ENCODE peak calls at places on chromosomes 6 and 20, in seven cellular contexts. One of them, this sample, is unnamed.

GRCh38 chr20:10619427-10619826 is 54.4 kb downstream of the JAG1 start:
- DNase-seq in HTR-8/SVneo: peak
- DNase-seq in HFFc6: peak
- DNase-seq in anterior cingulate cortex: no peak
- DNase-seq in neuronal stem cell: no peak
- DNase-seq in activated CD8-positive, alpha-beta memory T cell treated with anti-CD3 and anti-CD28 coated beads for 4 hours: no peak
- DNase-seq in activated gamma-delta T cell treated with Interleukin-2 at 50 U/mL for 16 hours: no peak
- DNase-seq in this sample: peak

GRCh38 chr6:28474441-28475219 is 31.3 kb upstream of the ZSCAN23 start:
- DNase-seq in activated gamma-delta T cell treated with Interleukin-2 at 50 U/mL for 16 hours: no peak
- DNase-seq in HTR-8/SVneo: peak
- DNase-seq in activated CD8-positive, alpha-beta memory T cell treated with anti-CD3 and anti-CD28 coated beads for 4 hours: no peak
- DNase-seq in HFFc6: peak
- DNase-seq in neuronal stem cell: peak
- DNase-seq in anterior cingulate cortex: no peak
- DNase-seq in this sample: peak

GRCh38 chr20:62776692-62777527 is 19.4 kb upstream of the MRGBP start:
- DNase-seq in HTR-8/SVneo: peak
- DNase-seq in activated CD8-positive, alpha-beta memory T cell treated with anti-CD3 and anti-CD28 coated beads for 4 hours: peak
- DNase-seq in neuronal stem cell: no peak
- DNase-seq in HFFc6: no peak
- DNase-seq in activated gamma-delta T cell treated with Interleukin-2 at 50 U/mL for 16 hours: peak
- DNase-seq in anterior cingulate cortex: no peak
- DNase-seq in this sample: no peak

GRCh38 chr6:75220365-75220764 is 14.5 kb upstream of the COL12A1 start:
- DNase-seq in HFFc6: no peak
- DNase-seq in activated CD8-positive, alpha-beta memory T cell treated with anti-CD3 and anti-CD28 coated beads for 4 hours: no peak
- DNase-seq in neuronal stem cell: no peak
- DNase-seq in HTR-8/SVneo: no peak
- DNase-seq in activated gamma-delta T cell treated with Interleukin-2 at 50 U/mL for 16 hours: no peak
- DNase-seq in anterior cingulate cortex: no peak
- DNase-seq in this sample: no peak

GRCh38 chr6:1552296-1552761 is 57.4 kb upstream of the FOXC1 start:
- DNase-seq in HFFc6: peak
- DNase-seq in activated gamma-delta T cell treated with Interleukin-2 at 50 U/mL for 16 hours: no peak
- DNase-seq in neuronal stem cell: no peak
- DNase-seq in activated CD8-positive, alpha-beta memory T cell treated with anti-CD3 and anti-CD28 coated beads for 4 hours: no peak
- DNase-seq in HTR-8/SVneo: peak
- DNase-seq in anterior cingulate cortex: no peak
- DNase-seq in this sample: peak

GRCh38 chr20:56974499-56975250 is 291.8 kb downstream of the BMP7 start:
- DNase-seq in activated gamma-delta T cell treated with Interleukin-2 at 50 U/mL for 16 hours: no peak
- DNase-seq in neuronal stem cell: peak
- DNase-seq in HTR-8/SVneo: peak
- DNase-seq in activated CD8-positive, alpha-beta memory T cell treated with anti-CD3 and anti-CD28 coated beads for 4 hours: no peak
- DNase-seq in HFFc6: peak
- DNase-seq in anterior cingulate cortex: peak
- DNase-seq in this sample: peak

GRCh38 chr6:137282253-137282652 is 63.1 kb upstream of the IFNGR1 start:
- DNase-seq in HFFc6: no peak
- DNase-seq in neuronal stem cell: no peak
- DNase-seq in activated CD8-positive, alpha-beta memory T cell treated with anti-CD3 and anti-CD28 coated beads for 4 hours: no peak
- DNase-seq in HTR-8/SVneo: no peak
- DNase-seq in anterior cingulate cortex: no peak
- DNase-seq in activated gamma-delta T cell treated with Interleukin-2 at 50 U/mL for 16 hours: no peak
- DNase-seq in this sample: no peak

GRCh38 chr6:153129873-153130514 is 1.1 kb downstream of the RGS17 start:
- DNase-seq in HFFc6: no peak
- DNase-seq in neuronal stem cell: peak
- DNase-seq in activated CD8-positive, alpha-beta memory T cell treated with anti-CD3 and anti-CD28 coated beads for 4 hours: no peak
- DNase-seq in activated gamma-delta T cell treated with Interleukin-2 at 50 U/mL for 16 hours: no peak
- DNase-seq in anterior cingulate cortex: no peak
- DNase-seq in HTR-8/SVneo: peak
- DNase-seq in this sample: peak

GRCh38 chr6:17027441-17027840 is 74.4 kb upstream of the STMND1 start:
- DNase-seq in neuronal stem cell: no peak
- DNase-seq in HFFc6: no peak
- DNase-seq in anterior cingulate cortex: no peak
- DNase-seq in activated gamma-delta T cell treated with Interleukin-2 at 50 U/mL for 16 hours: no peak
- DNase-seq in HTR-8/SVneo: no peak
- DNase-seq in activated CD8-positive, alpha-beta memory T cell treated with anti-CD3 and anti-CD28 coated beads for 4 hours: no peak
- DNase-seq in this sample: no peak

GRCh38 chr20:45372646-45373352 is 5.3 kb downstream of the TP53TG5 start:
- DNase-seq in activated gamma-delta T cell treated with Interleukin-2 at 50 U/mL for 16 hours: no peak
- DNase-seq in HFFc6: no peak
- DNase-seq in anterior cingulate cortex: peak
- DNase-seq in activated CD8-positive, alpha-beta memory T cell treated with anti-CD3 and anti-CD28 coated beads for 4 hours: no peak
- DNase-seq in HTR-8/SVneo: no peak
- DNase-seq in neuronal stem cell: no peak
- DNase-seq in this sample: no peak

GRCh38 chr6:30684386-30685156 is 1.9 kb downstream of the PPP1R18 start:
- DNase-seq in anterior cingulate cortex: no peak
- DNase-seq in neuronal stem cell: no peak
- DNase-seq in HFFc6: no peak
- DNase-seq in HTR-8/SVneo: no peak
- DNase-seq in activated CD8-positive, alpha-beta memory T cell treated with anti-CD3 and anti-CD28 coated beads for 4 hours: peak
- DNase-seq in activated gamma-delta T cell treated with Interleukin-2 at 50 U/mL for 16 hours: peak
- DNase-seq in this sample: no peak

GRCh38 chr6:80382796-80383195 is 276.3 kb downstream of the BCKDHB start:
- DNase-seq in activated CD8-positive, alpha-beta memory T cell treated with anti-CD3 and anti-CD28 coated beads for 4 hours: no peak
- DNase-seq in HTR-8/SVneo: no peak
- DNase-seq in neuronal stem cell: no peak
- DNase-seq in anterior cingulate cortex: no peak
- DNase-seq in activated gamma-delta T cell treated with Interleukin-2 at 50 U/mL for 16 hours: no peak
- DNase-seq in HFFc6: no peak
- DNase-seq in this sample: peak

GRCh38 chr6:56513631-56514030 is 129.1 kb downstream of the DST start:
- DNase-seq in activated CD8-positive, alpha-beta memory T cell treated with anti-CD3 and anti-CD28 coated beads for 4 hours: no peak
- DNase-seq in activated gamma-delta T cell treated with Interleukin-2 at 50 U/mL for 16 hours: no peak
- DNase-seq in anterior cingulate cortex: no peak
- DNase-seq in HFFc6: peak
- DNase-seq in neuronal stem cell: no peak
- DNase-seq in HTR-8/SVneo: no peak
- DNase-seq in this sample: no peak

GRCh38 chr20:49914310-49915117 is 815 bp downstream of the SPATA2 start:
- DNase-seq in neuronal stem cell: no peak
- DNase-seq in activated gamma-delta T cell treated with Interleukin-2 at 50 U/mL for 16 hours: peak
- DNase-seq in HTR-8/SVneo: no peak
- DNase-seq in anterior cingulate cortex: peak
- DNase-seq in activated CD8-positive, alpha-beta memory T cell treated with anti-CD3 and anti-CD28 coated beads for 4 hours: no peak
- DNase-seq in HFFc6: peak
- DNase-seq in this sample: no peak

GRCh38 chr6:36626636-36627035 is 32.5 kb downstream of the SRSF3 start:
- DNase-seq in neuronal stem cell: no peak
- DNase-seq in activated gamma-delta T cell treated with Interleukin-2 at 50 U/mL for 16 hours: no peak
- DNase-seq in HFFc6: no peak
- DNase-seq in HTR-8/SVneo: no peak
- DNase-seq in anterior cingulate cortex: no peak
- DNase-seq in activated CD8-positive, alpha-beta memory T cell treated with anti-CD3 and anti-CD28 coated beads for 4 hours: no peak
- DNase-seq in this sample: no peak

GRCh38 chr6:143806282-143807102 is 36.6 kb upstream of the LTV1 start:
- DNase-seq in HFFc6: peak
- DNase-seq in activated gamma-delta T cell treated with Interleukin-2 at 50 U/mL for 16 hours: no peak
- DNase-seq in activated CD8-positive, alpha-beta memory T cell treated with anti-CD3 and anti-CD28 coated beads for 4 hours: peak
- DNase-seq in HTR-8/SVneo: no peak
- DNase-seq in neuronal stem cell: no peak
- DNase-seq in anterior cingulate cortex: no peak
- DNase-seq in this sample: peak

GRCh38 chr20:25508083-25508770 is 77.1 kb downstream of the NINL start:
- DNase-seq in activated CD8-positive, alpha-beta memory T cell treated with anti-CD3 and anti-CD28 coated beads for 4 hours: no peak
- DNase-seq in HTR-8/SVneo: peak
- DNase-seq in HFFc6: peak
- DNase-seq in activated gamma-delta T cell treated with Interleukin-2 at 50 U/mL for 16 hours: no peak
- DNase-seq in neuronal stem cell: no peak
- DNase-seq in anterior cingulate cortex: no peak
- DNase-seq in this sample: peak

GRCh38 chr6:157605484-157605883 is 217.6 kb upstream of the SNX9 start:
- DNase-seq in activated CD8-positive, alpha-beta memory T cell treated with anti-CD3 and anti-CD28 coated beads for 4 hours: no peak
- DNase-seq in HTR-8/SVneo: no peak
- DNase-seq in activated gamma-delta T cell treated with Interleukin-2 at 50 U/mL for 16 hours: no peak
- DNase-seq in HFFc6: no peak
- DNase-seq in anterior cingulate cortex: no peak
- DNase-seq in neuronal stem cell: no peak
- DNase-seq in this sample: no peak

GRCh38 chr6:133818320-133818719 is 70.6 kb upstream of the TCF21 start:
- DNase-seq in HTR-8/SVneo: no peak
- DNase-seq in HFFc6: no peak
- DNase-seq in neuronal stem cell: no peak
- DNase-seq in anterior cingulate cortex: no peak
- DNase-seq in activated gamma-delta T cell treated with Interleukin-2 at 50 U/mL for 16 hours: no peak
- DNase-seq in activated CD8-positive, alpha-beta memory T cell treated with anti-CD3 and anti-CD28 coated beads for 4 hours: no peak
- DNase-seq in this sample: no peak

GRCh38 chr6:26309731-26310142 is 55.3 kb upstream of the BTN3A2 start:
- DNase-seq in neuronal stem cell: no peak
- DNase-seq in activated gamma-delta T cell treated with Interleukin-2 at 50 U/mL for 16 hours: no peak
- DNase-seq in activated CD8-positive, alpha-beta memory T cell treated with anti-CD3 and anti-CD28 coated beads for 4 hours: no peak
- DNase-seq in anterior cingulate cortex: no peak
- DNase-seq in HTR-8/SVneo: no peak
- DNase-seq in HFFc6: peak
- DNase-seq in this sample: peak

GRCh38 chr6:4883298-4883697 is 107.1 kb downstream of the CDYL start:
- DNase-seq in HFFc6: no peak
- DNase-seq in anterior cingulate cortex: no peak
- DNase-seq in neuronal stem cell: no peak
- DNase-seq in activated CD8-positive, alpha-beta memory T cell treated with anti-CD3 and anti-CD28 coated beads for 4 hours: no peak
- DNase-seq in HTR-8/SVneo: no peak
- DNase-seq in activated gamma-delta T cell treated with Interleukin-2 at 50 U/mL for 16 hours: no peak
- DNase-seq in this sample: no peak

GRCh38 chr6:158839796-158840195 is 20.6 kb upstream of the EZR start:
- DNase-seq in neuronal stem cell: no peak
- DNase-seq in HTR-8/SVneo: no peak
- DNase-seq in anterior cingulate cortex: no peak
- DNase-seq in activated gamma-delta T cell treated with Interleukin-2 at 50 U/mL for 16 hours: no peak
- DNase-seq in activated CD8-positive, alpha-beta memory T cell treated with anti-CD3 and anti-CD28 coated beads for 4 hours: no peak
- DNase-seq in HFFc6: no peak
- DNase-seq in this sample: no peak

GRCh38 chr6:109308018-109308492 is 74.2 kb downstream of the CD164 start:
- DNase-seq in activated gamma-delta T cell treated with Interleukin-2 at 50 U/mL for 16 hours: no peak
- DNase-seq in HTR-8/SVneo: no peak
- DNase-seq in HFFc6: peak
- DNase-seq in activated CD8-positive, alpha-beta memory T cell treated with anti-CD3 and anti-CD28 coated beads for 4 hours: peak
- DNase-seq in anterior cingulate cortex: no peak
- DNase-seq in neuronal stem cell: no peak
- DNase-seq in this sample: peak

GRCh38 chr20:51579137-51579536 is 36.6 kb upstream of the NFATC2 start:
- DNase-seq in activated CD8-positive, alpha-beta memory T cell treated with anti-CD3 and anti-CD28 coated beads for 4 hours: no peak
- DNase-seq in anterior cingulate cortex: no peak
- DNase-seq in HFFc6: peak
- DNase-seq in neuronal stem cell: no peak
- DNase-seq in activated gamma-delta T cell treated with Interleukin-2 at 50 U/mL for 16 hours: no peak
- DNase-seq in HTR-8/SVneo: peak
- DNase-seq in this sample: peak

GRCh38 chr6:7401103-7401502 is 11.5 kb downstream of the RIOK1 start:
- DNase-seq in HFFc6: peak
- DNase-seq in HTR-8/SVneo: peak
- DNase-seq in activated gamma-delta T cell treated with Interleukin-2 at 50 U/mL for 16 hours: no peak
- DNase-seq in anterior cingulate cortex: no peak
- DNase-seq in activated CD8-positive, alpha-beta memory T cell treated with anti-CD3 and anti-CD28 coated beads for 4 hours: no peak
- DNase-seq in neuronal stem cell: no peak
- DNase-seq in this sample: peak

GRCh38 chr6:115396112-115396906 is 664.4 kb downstream of the FRK start:
- DNase-seq in HFFc6: no peak
- DNase-seq in activated gamma-delta T cell treated with Interleukin-2 at 50 U/mL for 16 hours: no peak
- DNase-seq in anterior cingulate cortex: no peak
- DNase-seq in neuronal stem cell: no peak
- DNase-seq in HTR-8/SVneo: no peak
- DNase-seq in activated CD8-positive, alpha-beta memory T cell treated with anti-CD3 and anti-CD28 coated beads for 4 hours: no peak
- DNase-seq in this sample: no peak

GRCh38 chr6:169046483-169047192 is 207.0 kb downstream of the THBS2 start:
- DNase-seq in activated CD8-positive, alpha-beta memory T cell treated with anti-CD3 and anti-CD28 coated beads for 4 hours: no peak
- DNase-seq in HFFc6: peak
- DNase-seq in neuronal stem cell: no peak
- DNase-seq in anterior cingulate cortex: no peak
- DNase-seq in activated gamma-delta T cell treated with Interleukin-2 at 50 U/mL for 16 hours: no peak
- DNase-seq in HTR-8/SVneo: peak
- DNase-seq in this sample: peak

GRCh38 chr6:21846541-21847451 is 253.2 kb downstream of the SOX4 start:
- DNase-seq in HFFc6: no peak
- DNase-seq in HTR-8/SVneo: no peak
- DNase-seq in anterior cingulate cortex: no peak
- DNase-seq in activated CD8-positive, alpha-beta memory T cell treated with anti-CD3 and anti-CD28 coated beads for 4 hours: no peak
- DNase-seq in activated gamma-delta T cell treated with Interleukin-2 at 50 U/mL for 16 hours: no peak
- DNase-seq in neuronal stem cell: peak
- DNase-seq in this sample: no peak

GRCh38 chr6:157075549-157076426 is 247.5 kb downstream of the TMEM242 start:
- DNase-seq in HFFc6: no peak
- DNase-seq in anterior cingulate cortex: no peak
- DNase-seq in neuronal stem cell: no peak
- DNase-seq in HTR-8/SVneo: no peak
- DNase-seq in activated CD8-positive, alpha-beta memory T cell treated with anti-CD3 and anti-CD28 coated beads for 4 hours: no peak
- DNase-seq in activated gamma-delta T cell treated with Interleukin-2 at 50 U/mL for 16 hours: no peak
- DNase-seq in this sample: peak

GRCh38 chr6:42727084-42727601 is 4.7 kb upstream of the PRPH2 start:
- DNase-seq in anterior cingulate cortex: no peak
- DNase-seq in HFFc6: peak
- DNase-seq in neuronal stem cell: no peak
- DNase-seq in activated CD8-positive, alpha-beta memory T cell treated with anti-CD3 and anti-CD28 coated beads for 4 hours: no peak
- DNase-seq in HTR-8/SVneo: no peak
- DNase-seq in activated gamma-delta T cell treated with Interleukin-2 at 50 U/mL for 16 hours: peak
- DNase-seq in this sample: no peak

GRCh38 chr20:48791014-48791413 is 36.8 kb downstream of the PREX1 start:
- DNase-seq in anterior cingulate cortex: no peak
- DNase-seq in neuronal stem cell: no peak
- DNase-seq in HFFc6: no peak
- DNase-seq in activated gamma-delta T cell treated with Interleukin-2 at 50 U/mL for 16 hours: no peak
- DNase-seq in activated CD8-positive, alpha-beta memory T cell treated with anti-CD3 and anti-CD28 coated beads for 4 hours: no peak
- DNase-seq in HTR-8/SVneo: no peak
- DNase-seq in this sample: no peak

GRCh38 chr6:137155830-137156229 is 17.6 kb downstream of the IL22RA2 start:
- DNase-seq in neuronal stem cell: no peak
- DNase-seq in HFFc6: no peak
- DNase-seq in activated CD8-positive, alpha-beta memory T cell treated with anti-CD3 and anti-CD28 coated beads for 4 hours: no peak
- DNase-seq in HTR-8/SVneo: no peak
- DNase-seq in anterior cingulate cortex: no peak
- DNase-seq in activated gamma-delta T cell treated with Interleukin-2 at 50 U/mL for 16 hours: peak
- DNase-seq in this sample: peak

GRCh38 chr6:166611631-166612030 is 15.4 kb downstream of the RPS6KA2 start:
- DNase-seq in anterior cingulate cortex: no peak
- DNase-seq in HFFc6: no peak
- DNase-seq in activated gamma-delta T cell treated with Interleukin-2 at 50 U/mL for 16 hours: no peak
- DNase-seq in activated CD8-positive, alpha-beta memory T cell treated with anti-CD3 and anti-CD28 coated beads for 4 hours: no peak
- DNase-seq in HTR-8/SVneo: no peak
- DNase-seq in neuronal stem cell: no peak
- DNase-seq in this sample: no peak

GRCh38 chr6:35919085-35919826 is 1.6 kb downstream of the SRPK1 start:
- DNase-seq in neuronal stem cell: no peak
- DNase-seq in HFFc6: no peak
- DNase-seq in activated gamma-delta T cell treated with Interleukin-2 at 50 U/mL for 16 hours: no peak
- DNase-seq in anterior cingulate cortex: no peak
- DNase-seq in HTR-8/SVneo: no peak
- DNase-seq in activated CD8-positive, alpha-beta memory T cell treated with anti-CD3 and anti-CD28 coated beads for 4 hours: no peak
- DNase-seq in this sample: no peak